ENCODE peak calls at places on chromosomes 2 and 18, in eight cellular contexts. A is upper lobe of right lung; L is IMR-90; D is CD4-positive, alpha-beta memory T cell; T is CD8-positive, alpha-beta memory T cell; E is uterus; G is GM23338; B is fibroblast of lung. W is an unnamed sample.

GRCh38 chr2:60934153-60934722 is 52.9 kb downstream of the REL start:
- DNase-seq in A (no peak), L (no peak), D (no peak), T (no peak), E (no peak), G (no peak), B (no peak), W (no peak)

GRCh38 chr2:215052810-215053209 is 85.6 kb downstream of the ABCA12 start:
- DNase-seq in A (no peak), L (no peak), D (no peak), T (no peak), E (no peak), G (no peak), B (no peak), W (no peak)

GRCh38 chr2:54555318-54555837 is 99.3 kb downstream of the SPTBN1 start:
- DNase-seq in A (no peak), L (no peak), D (no peak), T (no peak), E (no peak), G (no peak), B (no peak), W (no peak)

GRCh38 chr2:236088368-236089057 is 79.7 kb downstream of the GBX2 start:
- DNase-seq in A (no peak), L (peak; percentile 29), D (no peak), T (no peak), E (no peak), G (no peak), B (no peak), W (no peak)

GRCh38 chr18:4586729-4587128 is 131.6 kb upstream of the DLGAP1 start:
- DNase-seq in A (no peak), L (no peak), D (no peak), T (no peak), E (no peak), G (no peak), B (no peak), W (no peak)

GRCh38 chr2:229416116-229416694 is 145.1 kb upstream of the PID1 start:
- DNase-seq in A (peak; percentile 79), L (peak; percentile 47), D (no peak), T (no peak), E (peak; percentile 69), G (no peak), B (peak; percentile 57), W (no peak)

GRCh38 chr2:161357097-161357496 is 48.9 kb downstream of the PSMD14 start:
- DNase-seq in A (no peak), L (no peak), D (no peak), T (no peak), E (no peak), G (no peak), B (no peak), W (no peak)

GRCh38 chr2:12177995-12178760 is 431.7 kb downstream of the LPIN1 start:
- DNase-seq in A (no peak), L (no peak), D (no peak), T (peak; percentile 7), E (no peak), G (no peak), B (no peak), W (no peak)

GRCh38 chr2:69012310-69013122 is 463 bp upstream of the ANTXR1 start:
- DNase-seq in A (peak; percentile 82), L (peak; percentile 76), D (peak; percentile 32), T (peak; percentile 17), E (peak; percentile 85), G (peak; percentile 17), B (peak; percentile 39), W (peak; percentile 26)

GRCh38 chr2:112957511-112957910 is 20.3 kb upstream of the IL36G start:
- DNase-seq in A (no peak), L (no peak), D (no peak), T (no peak), E (no peak), G (no peak), B (peak; percentile 24), W (no peak)

GRCh38 chr2:101463885-101464653 is 10.8 kb downstream of the RFX8 start:
- DNase-seq in A (no peak), L (peak; percentile 92), D (no peak), T (no peak), E (no peak), G (no peak), B (peak; percentile 66), W (no peak)

GRCh38 chr18:36327352-36328316 is 30.1 kb downstream of the FHOD3 start:
- DNase-seq in A (no peak), L (no peak), D (no peak), T (no peak), E (no peak), G (no peak), B (no peak), W (no peak)

GRCh38 chr18:36323421-36323820 is 25.9 kb downstream of the FHOD3 start:
- DNase-seq in A (no peak), L (no peak), D (no peak), T (no peak), E (no peak), G (no peak), B (no peak), W (no peak)

GRCh38 chr18:36326771-36327170 is 29.3 kb downstream of the FHOD3 start:
- DNase-seq in A (no peak), L (no peak), D (no peak), T (no peak), E (no peak), G (no peak), B (no peak), W (no peak)

GRCh38 chr18:36328385-36328858 is 30.9 kb downstream of the FHOD3 start:
- DNase-seq in A (no peak), L (no peak), D (no peak), T (no peak), E (no peak), G (no peak), B (no peak), W (no peak)

GRCh38 chr18:36325846-36326245 is 28.3 kb downstream of the FHOD3 start:
- DNase-seq in A (no peak), L (no peak), D (no peak), T (no peak), E (no peak), G (no peak), B (no peak), W (no peak)
- H3K27ac ChIP-seq in A (no peak overlapping the region), L (no peak overlapping the region), D (no peak overlapping the region), T (no peak overlapping the region), E (no peak overlapping the region), G (no peak overlapping the region), B (no peak overlapping the region), W (no peak overlapping the region)

GRCh38 chr18:80088036-80088435 is 21.0 kb upstream of the ADNP2 start:
- DNase-seq in A (no peak), L (no peak), D (no peak), T (no peak), E (no peak), G (no peak), B (no peak), W (no peak)

GRCh38 chr18:80086281-80086680 is 22.8 kb upstream of the ADNP2 start:
- DNase-seq in A (no peak), L (peak; percentile 49), D (no peak), T (no peak), E (no peak), G (no peak), B (no peak), W (no peak)

DNA sequence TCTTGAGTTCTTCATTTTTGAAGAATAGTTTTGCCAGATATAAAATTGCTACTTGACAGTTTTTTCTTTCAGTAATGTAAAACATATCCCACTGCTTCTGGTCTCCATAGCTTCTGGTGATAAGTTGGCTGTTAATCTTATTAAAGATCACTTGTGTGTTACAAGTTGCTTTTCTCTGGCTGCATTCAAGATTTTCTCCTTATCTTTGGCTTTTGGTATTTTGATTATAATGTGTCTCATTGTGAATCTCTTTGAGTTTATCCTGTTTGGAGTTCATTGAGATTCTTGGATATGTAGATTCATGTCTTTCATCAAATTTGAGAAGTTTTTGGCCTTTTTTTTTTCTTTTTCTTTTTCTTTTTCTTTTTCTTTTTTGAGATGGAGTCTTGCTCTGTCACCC is 20.2 kb upstream of the ADNP2 start:
- DNase-seq in A (no peak), L (no peak), D (no peak), T (no peak), E (no peak), G (no peak), B (no peak), W (no peak)
- H3K4me3 ChIP-seq in A (no peak overlapping the region), L (no peak overlapping the region), D (no peak overlapping the region), T (no peak overlapping the region), E (no peak overlapping the region), G (no peak overlapping the region), B (no peak overlapping the region), W (no peak overlapping the region)

GRCh38 chr2:223914349-223914748 is 30.8 kb downstream of the WDFY1 start:
- DNase-seq in A (no peak), L (peak; percentile 76), D (no peak), T (no peak), E (no peak), G (no peak), B (no peak), W (no peak)
- H3K36me3 ChIP-seq in A (peaks cover 25% of the 10 kb centered on the region), L (peaks cover 18% of the 10 kb centered on the region), D (no peaks in the 10 kb centered on the region), T (no peaks in the 10 kb centered on the region), E (no peaks in the 10 kb centered on the region), G (peaks cover 16% of the 10 kb centered on the region), B (peaks cover 4% of the 10 kb centered on the region), W (peaks cover 39% of the 10 kb centered on the region)

GRCh38 chr2:32946314-32947075 is at the start of gene LTBP1:
- DNase-seq in A (peak; percentile 78), L (peak; percentile 76), D (peak; percentile 59), T (peak; percentile 46), E (peak; percentile 74), G (peak; percentile 82), B (peak; percentile 80), W (peak; percentile 30)

GRCh38 chr2:32945286-32945685 is 1.5 kb upstream of the LTBP1 start:
- DNase-seq in A (no peak), L (no peak), D (no peak), T (no peak), E (no peak), G (no peak), B (no peak), W (no peak)

GRCh38 chr2:32947484-32948143 is 861 bp downstream of the LTBP1 start:
- DNase-seq in A (peak; percentile 65), L (peak; percentile 54), D (peak; percentile 26), T (peak; percentile 8), E (peak; percentile 31), G (peak; percentile 77), B (peak; percentile 56), W (peak; percentile 42)

GRCh38 chr2:32948266-32948665 is 1.5 kb downstream of the LTBP1 start:
- DNase-seq in A (no peak), L (no peak), D (no peak), T (no peak), E (no peak), G (no peak), B (no peak), W (no peak)

DNA sequence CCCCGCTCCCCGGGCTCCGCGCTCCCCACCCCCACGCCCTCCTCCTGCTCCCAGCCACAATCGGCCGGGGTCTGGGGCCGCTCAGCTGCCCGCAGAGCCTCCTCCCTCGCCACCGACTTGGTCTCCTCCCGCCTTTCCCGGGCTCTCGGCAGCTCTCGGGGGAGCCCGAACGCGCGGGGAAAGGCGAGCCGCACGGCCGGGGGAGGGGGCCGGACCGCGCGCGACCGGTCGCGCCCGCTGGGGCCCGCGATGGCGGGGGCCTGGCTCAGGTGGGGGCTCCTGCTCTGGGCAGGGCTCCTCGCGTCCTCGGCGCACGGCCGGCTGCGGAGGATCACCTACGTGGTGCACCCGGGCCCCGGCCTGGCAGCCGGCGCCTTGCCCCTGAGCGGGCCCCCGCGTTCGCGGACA is 327 bp downstream of the LTBP1 start:
- DNase-seq in A (peak; percentile 62), L (no peak), D (no peak), T (no peak), E (peak; percentile 26), G (peak; percentile 32), B (no peak), W (no peak)
- H3K27ac ChIP-seq in A (no peak overlapping the region), L (peak overlapping the region; percentile 83), D (no peak overlapping the region), T (no peak overlapping the region), E (peak overlapping the region; percentile 90), G (no peak overlapping the region), B (peak overlapping the region; percentile 3), W (no peak overlapping the region)